ENCODE peak calls at places on chromosomes 7 and 10, in five cellular contexts. V, K, Y, T and D are unnamed samples.

GRCh38 chr10:62186999-62187695 is 81.5 kb downstream of the RTKN2 start:
- DNase-seq in V (no peak), K (no peak), Y (no peak), T (no peak), D (peak)

GRCh38 chr7:95693551-95694333 is 78.6 kb upstream of the DYNC1I1 start:
- DNase-seq in V (no peak), K (no peak), Y (peak), T (no peak), D (peak)

GRCh38 chr10:24952701-24953349 is 419 bp upstream of the PRTFDC1 start:
- DNase-seq in V (peak), K (peak), Y (no peak), T (peak), D (peak)

GRCh38 chr7:10579561-10579960 is 394.1 kb upstream of the PHF14 start:
- DNase-seq in V (no peak), K (no peak), Y (no peak), T (no peak), D (no peak)

GRCh38 chr10:102408728-102409603 is 9.6 kb downstream of the PSD start:
- DNase-seq in V (no peak), K (peak), Y (no peak), T (peak), D (peak)

GRCh38 chr10:8056891-8057331 is 2.4 kb downstream of the GATA3 start:
- DNase-seq in V (no peak), K (no peak), Y (no peak), T (no peak), D (no peak)

GRCh38 chr10:126500185-126500584 is 111.9 kb upstream of the ADAM12 start:
- DNase-seq in V (no peak), K (no peak), Y (no peak), T (no peak), D (no peak)

GRCh38 chr7:82317257-82317721 is 126.3 kb downstream of the CACNA2D1 start:
- DNase-seq in V (no peak), K (no peak), Y (no peak), T (no peak), D (no peak)

GRCh38 chr10:102281103-102281502 is 35.8 kb downstream of the GBF1 start:
- DNase-seq in V (no peak), K (no peak), Y (no peak), T (no peak), D (peak)

GRCh38 chr10:129521161-129522025 is 54.4 kb downstream of the MGMT start:
- DNase-seq in V (no peak), K (no peak), Y (no peak), T (no peak), D (no peak)

GRCh38 chr10:114665873-114666272 is 7.8 kb upstream of the ABLIM1 start:
- DNase-seq in V (no peak), K (no peak), Y (no peak), T (no peak), D (no peak)

GRCh38 chr7:36153571-36154097 is 580 bp downstream of the EEPD1 start:
- DNase-seq in V (peak), K (no peak), Y (no peak), T (peak), D (no peak)

GRCh38 chr10:29736325-29737208 is 101.8 kb upstream of the SVIL start:
- DNase-seq in V (peak), K (no peak), Y (no peak), T (peak), D (peak)

GRCh38 chr10:112361951-112362770 is 11.8 kb upstream of the ACSL5 start:
- DNase-seq in V (no peak), K (no peak), Y (no peak), T (no peak), D (peak)

GRCh38 chr10:58700576-58700975 is 187.9 kb downstream of the BICC1 start:
- DNase-seq in V (no peak), K (no peak), Y (no peak), T (no peak), D (no peak)

GRCh38 chr10:67697646-67698245 is 1.8 kb upstream of the CTNNA3 start:
- DNase-seq in V (peak), K (no peak), Y (peak), T (no peak), D (peak)